ENCODE peak calls at places on chromosomes 5 and 9, in seven cellular contexts. O is uterus, B is endothelial cell of umbilical vein, X is A549, T is cardiac muscle cell, C is heart right ventricle, J is heart left ventricle. D is an unnamed sample.

GRCh38 chr5:59840200-59840601 is 53.3 kb downstream of the PDE4D start:
- DNase-seq in O (no peak), B (peak; percentile 23), X (no peak), T (peak; percentile 45), C (no peak), J (no peak), D (no peak)

GRCh38 chr5:6730407-6730806 is 17.2 kb downstream of the TENT4A start:
- DNase-seq in O (no peak), B (no peak), X (no peak), T (no peak), C (no peak), J (no peak), D (peak; percentile 53)

GRCh38 chr5:8550921-8551320 is 682.0 kb downstream of the MTRR start:
- DNase-seq in O (no peak), B (no peak), X (no peak), T (no peak), C (no peak), J (no peak), D (no peak)

GRCh38 chr5:138631204-138631928 is 56.2 kb upstream of the HSPA9 start:
- DNase-seq in O (no peak), B (no peak), X (no peak), T (no peak), C (no peak), J (no peak), D (no peak)

GRCh38 chr5:154485850-154486426 is 7.9 kb upstream of the HAND1 start:
- DNase-seq in O (no peak), B (no peak), X (no peak), T (no peak), C (no peak), J (no peak), D (no peak)

GRCh38 chr5:110159202-110159601 is 469.5 kb downstream of the MAN2A1 start:
- DNase-seq in O (no peak), B (no peak), X (no peak), T (peak; percentile 38), C (no peak), J (no peak), D (no peak)

GRCh38 chr9:129340427-129341196 is 162.6 kb upstream of the IER5L start:
- DNase-seq in O (no peak), B (no peak), X (peak; percentile 59), T (peak; percentile 28), C (no peak), J (no peak), D (no peak)

GRCh38 chr5:76813982-76814562 is 4.8 kb upstream of the F2RL1 start:
- DNase-seq in O (no peak), B (peak; percentile 54), X (peak; percentile 92), T (no peak), C (no peak), J (no peak), D (no peak)

GRCh38 chr9:131233556-131233955 is 42.8 kb downstream of the FAM78A start:
- DNase-seq in O (no peak), B (no peak), X (no peak), T (no peak), C (no peak), J (no peak), D (no peak)

GRCh38 chr5:109479260-109479860 is 69.6 kb upstream of the PJA2 start:
- DNase-seq in O (no peak), B (peak; percentile 40), X (peak; percentile 7), T (peak; percentile 45), C (no peak), J (no peak), D (no peak)

GRCh38 chr9:38619556-38620447 is 594 bp downstream of the ANKRD18A start:
- DNase-seq in O (no peak), B (no peak), X (peak; percentile 38), T (no peak), C (no peak), J (no peak), D (no peak)

GRCh38 chr5:4384649-4385048 is 755.5 kb upstream of the ADAMTS16 start:
- DNase-seq in O (no peak), B (no peak), X (no peak), T (no peak), C (no peak), J (no peak), D (no peak)

GRCh38 chr5:118611332-118611945 is 376.9 kb downstream of the DTWD2 start:
- DNase-seq in O (no peak), B (no peak), X (peak; percentile 19), T (peak; percentile 44), C (no peak), J (no peak), D (no peak)

GRCh38 chr5:31021181-31021624 is 172.3 kb upstream of the CDH6 start:
- DNase-seq in O (no peak), B (peak; percentile 5), X (peak; percentile 49), T (peak; percentile 6), C (no peak), J (no peak), D (no peak)

GRCh38 chr9:91519520-91520270 is 96.1 kb upstream of the NFIL3 start:
- DNase-seq in O (no peak), B (no peak), X (no peak), T (no peak), C (no peak), J (no peak), D (no peak)

GRCh38 chr9:84322830-84323229 is 17.7 kb downstream of the SLC28A3 start:
- DNase-seq in O (no peak), B (peak; percentile 7), X (no peak), T (peak; percentile 32), C (no peak), J (no peak), D (no peak)

GRCh38 chr9:131722260-131722659 is 17.6 kb downstream of the RAPGEF1 start:
- DNase-seq in O (no peak), B (no peak), X (no peak), T (no peak), C (peak; percentile 58), J (peak; percentile 71), D (no peak)

GRCh38 chr5:15768936-15769335 is 269.0 kb downstream of the FBXL7 start:
- DNase-seq in O (no peak), B (no peak), X (no peak), T (no peak), C (no peak), J (no peak), D (peak; percentile 33)

GRCh38 chr5:142754031-142754430 is 16.1 kb upstream of the ARHGAP26 start:
- DNase-seq in O (no peak), B (no peak), X (no peak), T (no peak), C (no peak), J (no peak), D (no peak)

DNA sequence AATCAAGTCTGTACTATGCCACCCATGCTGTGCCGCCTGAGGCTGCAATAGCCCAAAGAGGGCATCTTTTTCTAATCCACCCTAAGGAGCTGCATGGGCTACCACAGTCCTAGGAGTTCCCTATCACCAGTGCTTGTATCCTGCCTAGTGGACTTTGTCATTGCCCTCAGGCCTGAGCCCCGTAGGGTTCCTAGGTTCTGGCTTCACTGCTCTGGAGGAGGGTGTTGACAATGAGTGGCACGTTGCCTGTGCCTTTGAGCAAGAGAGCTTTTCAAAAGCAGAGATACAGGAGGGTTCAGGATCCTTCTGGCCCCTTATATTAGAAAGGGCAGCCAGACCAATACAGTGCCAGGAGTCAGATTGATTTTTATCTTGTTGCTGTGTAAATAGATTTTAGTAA is 93.0 kb downstream of the PRDM6 start:
- DNase-seq in O (no peak), B (no peak), X (no peak), T (no peak), C (no peak), J (no peak), D (no peak)
- H3K4me3 ChIP-seq in O (no peak overlapping the region), B (no peak overlapping the region), X (no peak overlapping the region), T (no peak overlapping the region), C (no peak overlapping the region), J (no peak overlapping the region), D (no peak overlapping the region)

DNA sequence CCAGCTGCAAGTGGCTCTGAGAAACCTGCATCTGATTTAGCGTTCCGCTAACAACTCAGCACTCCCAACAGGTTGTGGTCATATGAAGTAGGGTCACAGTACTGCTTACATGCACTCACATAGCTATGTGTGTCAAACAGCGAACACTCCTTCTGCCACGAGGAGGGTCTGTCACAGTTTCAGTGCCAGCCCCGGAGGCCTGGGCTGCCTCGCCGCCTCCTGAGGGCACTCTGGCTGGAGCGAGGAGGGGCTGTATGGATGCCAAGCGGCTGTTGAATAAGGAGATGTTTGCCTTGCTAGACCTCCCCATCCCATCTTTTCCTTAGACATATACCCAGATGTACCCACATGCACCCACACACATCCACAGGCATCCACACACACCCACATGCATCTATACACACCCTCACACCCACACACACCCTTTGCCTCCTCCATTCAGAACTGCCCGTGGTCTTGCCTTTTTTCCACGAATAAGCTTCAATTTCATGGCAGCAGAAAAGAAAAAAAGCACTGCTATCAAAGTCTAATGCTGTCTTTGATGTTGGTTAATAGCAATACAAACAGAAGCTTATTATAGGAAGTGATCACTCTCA is 95.7 kb downstream of the HSD17B3 start:
- DNase-seq in O (no peak), B (no peak), X (no peak), T (no peak), C (no peak), J (no peak), D (no peak)
- TF ChIP-seq CTCF in O (no peak), B (no peak), X (no peak), T (no peak), C (no peak), J (no peak), D (no peak)

GRCh38 chr5:58411372-58411771 is 48.5 kb downstream of the PLK2 start:
- DNase-seq in O (no peak), B (peak; percentile 13), X (peak; percentile 28), T (no peak), C (no peak), J (no peak), D (no peak)

GRCh38 chr5:58412081-58412480 is 47.8 kb downstream of the PLK2 start:
- DNase-seq in O (no peak), B (no peak), X (no peak), T (no peak), C (no peak), J (no peak), D (no peak)

GRCh38 chr5:58407042-58407709 is 52.7 kb downstream of the PLK2 start:
- DNase-seq in O (no peak), B (no peak), X (peak; percentile 75), T (peak; percentile 38), C (no peak), J (no peak), D (no peak)

GRCh38 chr5:58412932-58413331 is 47.0 kb downstream of the PLK2 start:
- DNase-seq in O (no peak), B (no peak), X (no peak), T (no peak), C (no peak), J (no peak), D (no peak)

GRCh38 chr5:58410441-58410840 is 49.4 kb downstream of the PLK2 start:
- DNase-seq in O (no peak), B (peak; percentile 89), X (peak; percentile 75), T (peak; percentile 79), C (no peak), J (no peak), D (no peak)
- H3K27ac ChIP-seq in O (no peak overlapping the region), B (no peak overlapping the region), X (peak overlapping the region; percentile 84), T (no peak overlapping the region), C (no peak overlapping the region), J (no peak overlapping the region), D (no peak overlapping the region)

DNA sequence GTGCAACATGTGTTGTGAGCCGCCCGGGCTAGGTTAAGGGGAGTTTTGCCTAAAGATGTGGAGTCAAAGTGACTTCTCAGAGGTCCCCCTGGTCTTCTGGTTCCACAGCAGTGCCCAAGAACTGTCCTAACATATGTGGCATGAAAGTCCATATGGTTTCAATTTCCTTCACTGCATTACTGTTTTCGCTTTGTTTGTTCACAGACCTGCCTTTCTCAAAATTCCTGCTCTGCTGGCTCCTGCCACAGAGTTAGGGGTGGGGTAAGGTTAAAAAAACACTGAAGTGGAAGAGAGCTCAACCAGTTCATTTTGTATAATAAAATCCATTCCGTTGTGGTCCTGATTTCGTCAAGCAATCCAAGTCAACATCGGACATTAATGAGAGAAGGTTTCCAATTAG is 289.4 kb downstream of the DMAC1 start:
- DNase-seq in O (no peak), B (no peak), X (no peak), T (no peak), C (no peak), J (no peak), D (no peak)
- H3K4me3 ChIP-seq in O (no peak overlapping the region), B (no peak overlapping the region), X (no peak overlapping the region), T (no peak overlapping the region), C (no peak overlapping the region), J (no peak overlapping the region), D (no peak overlapping the region)